ENCODE peak calls at places on chromosomes 11 and 22, in six cellular contexts. I is skeletal muscle cell, K is coronary artery, H is RWPE2, C is right atrium auricular region, X is Peyer's patch. L is an unnamed sample.

GRCh38 chr11:70270877-70271634 is 566 bp downstream of the PPFIA1 start:
- DNase-seq in X (peak; percentile 33), I (peak; percentile 3), H (no peak), C (no peak), K (no peak), L (peak; percentile 75)

GRCh38 chr11:77067776-77068460 is 1.1 kb downstream of the CAPN5 start:
- DNase-seq in H (no peak), X (no peak), I (no peak), K (peak; percentile 68), C (peak; percentile 57), L (no peak)

GRCh38 chr11:76218449-76219206 is 12.3 kb upstream of the WNT11 start:
- DNase-seq in I (no peak), K (no peak), H (no peak), X (no peak), C (no peak), L (no peak)

GRCh38 chr11:130431806-130432205 is 3.4 kb upstream of the ADAMTS8 start:
- DNase-seq in H (no peak), C (no peak), I (no peak), K (no peak), X (no peak), L (peak; percentile 34)

GRCh38 chr22:42932857-42933782 is 76.0 kb upstream of the ARFGAP3 start:
- DNase-seq in C (no peak), K (peak; percentile 85), H (no peak), I (no peak), X (peak; percentile 80), L (no peak)

GRCh38 chr11:68324241-68324640 is 11.8 kb downstream of the LRP5 start:
- DNase-seq in C (no peak), H (no peak), X (no peak), K (no peak), I (no peak), L (no peak)

GRCh38 chr11:15720460-15720859 is 605.7 kb downstream of the INSC start:
- DNase-seq in K (no peak), X (no peak), C (no peak), I (peak; percentile 23), H (no peak), L (peak; percentile 65)

GRCh38 chr11:114092478-114092877 is 33.0 kb downstream of the ZBTB16 start:
- DNase-seq in K (no peak), C (no peak), H (no peak), I (no peak), X (no peak), L (no peak)

GRCh38 chr22:39852799-39853198 is 40.8 kb downstream of the ENTHD1 start:
- DNase-seq in H (no peak), K (no peak), X (peak; percentile 63), I (no peak), C (no peak), L (no peak)

GRCh38 chr22:23100124-23100801 is 29.9 kb downstream of the GNAZ start:
- DNase-seq in X (no peak), K (no peak), C (no peak), I (no peak), H (no peak), L (no peak)

GRCh38 chr22:29331658-29332300 is 16.3 kb upstream of the RASL10A start:
- DNase-seq in H (no peak), I (no peak), C (no peak), X (no peak), K (no peak), L (no peak)

GRCh38 chr11:22510010-22510409 is 115.6 kb downstream of the FANCF start:
- DNase-seq in H (no peak), X (no peak), C (no peak), I (no peak), K (no peak), L (no peak)

GRCh38 chr11:103671143-103671651 is 365.2 kb upstream of the DDI1 start:
- DNase-seq in I (no peak), K (no peak), C (no peak), X (no peak), H (no peak), L (no peak)

GRCh38 chr11:72605958-72606357 is 68.3 kb downstream of the PDE2A start:
- DNase-seq in H (no peak), K (no peak), C (no peak), X (no peak), I (no peak), L (no peak)

GRCh38 chr22:47457021-47457420 is 694.6 kb downstream of the TBC1D22A start:
- DNase-seq in H (no peak), I (no peak), C (no peak), X (no peak), K (no peak), L (no peak)

GRCh38 chr22:35674335-35674734 is 26.1 kb downstream of the APOL6 start:
- DNase-seq in C (no peak), I (no peak), X (no peak), K (no peak), H (no peak), L (no peak)

GRCh38 chr22:44664149-44664548 is 37.9 kb upstream of the PRR5 start:
- DNase-seq in X (peak; percentile 74), H (no peak), C (peak; percentile 67), K (no peak), I (no peak), L (peak; percentile 76)

GRCh38 chr11:120344302-120345004 is 8.2 kb downstream of the ARHGEF12 start:
- DNase-seq in H (no peak), I (no peak), K (no peak), C (no peak), X (peak; percentile 43), L (peak; percentile 92)

GRCh38 chr11:34349882-34350281 is 7.9 kb downstream of the ABTB2 start:
- DNase-seq in X (no peak), I (no peak), H (no peak), C (no peak), K (no peak), L (no peak)

GRCh38 chr11:60890696-60891095 is 15.7 kb downstream of the PRPF19 start:
- DNase-seq in I (no peak), H (no peak), C (no peak), X (no peak), K (no peak), L (no peak)

GRCh38 chr22:24437820-24438328 is 10.5 kb downstream of the ADORA2A start:
- DNase-seq in C (no peak), I (no peak), X (peak; percentile 75), H (no peak), K (peak; percentile 22), L (no peak)

GRCh38 chr11:20559523-20560300 is 39.7 kb upstream of the SLC6A5 start:
- DNase-seq in X (no peak), C (no peak), K (no peak), I (no peak), H (no peak), L (no peak)

GRCh38 chr11:75184051-75184450 is 33.1 kb downstream of the SLCO2B1 start:
- DNase-seq in C (no peak), I (no peak), X (no peak), H (no peak), K (no peak), L (no peak)

GRCh38 chr11:47391711-47392432 is 13.5 kb upstream of the SPI1 start:
- DNase-seq in C (no peak), H (no peak), X (no peak), K (no peak), I (no peak), L (no peak)

GRCh38 chr11:72673943-72674828 is at the start of gene PDE2A:
- DNase-seq in X (no peak), C (no peak), I (no peak), H (no peak), K (no peak), L (no peak)

GRCh38 chr11:100759106-100759505 is 72.0 kb downstream of the ARHGAP42 start:
- DNase-seq in H (no peak), K (no peak), I (no peak), C (no peak), X (no peak), L (no peak)

GRCh38 chr22:24289138-24289537 is 18.5 kb downstream of the SPECC1L start:
- DNase-seq in X (no peak), H (no peak), K (no peak), C (no peak), I (peak; percentile 43), L (peak; percentile 78)

GRCh38 chr11:18540207-18541009 is 13.7 kb upstream of the TSG101 start:
- DNase-seq in X (no peak), I (no peak), K (no peak), C (no peak), H (no peak), L (peak; percentile 26)

GRCh38 chr11:779120-779954 is 2.0 kb upstream of the GATD1 start:
- DNase-seq in I (no peak), C (no peak), K (no peak), H (no peak), X (no peak), L (no peak)

GRCh38 chr11:96899971-96900370 is 510.2 kb downstream of the JRKL start:
- DNase-seq in I (no peak), C (no peak), H (no peak), X (no peak), K (no peak), L (no peak)

GRCh38 chr11:96894587-96894986 is 504.8 kb downstream of the JRKL start:
- DNase-seq in C (no peak), K (no peak), I (no peak), X (no peak), H (no peak), L (no peak)

GRCh38 chr11:96893988-96894387 is 504.2 kb downstream of the JRKL start:
- DNase-seq in K (no peak), C (no peak), H (no peak), I (no peak), X (no peak), L (no peak)
- H3K4me3 ChIP-seq in K (no peak overlapping the region), C (no peak overlapping the region), H (no peak overlapping the region), I (no peak overlapping the region), X (no peak overlapping the region), L (no peak overlapping the region)

GRCh38 chr22:31123292-31123602 is 481 bp downstream of the INPP5J start:
- DNase-seq in K (no peak), X (no peak), H (no peak), C (no peak), I (no peak), L (no peak)
- H3K4me3 ChIP-seq in K (peak overlapping the region; percentile 71), X (no peak overlapping the region), H (peak overlapping the region; percentile 49), C (peak overlapping the region; percentile 56), I (peak overlapping the region; percentile 34), L (peak overlapping the region; percentile 56)

DNA sequence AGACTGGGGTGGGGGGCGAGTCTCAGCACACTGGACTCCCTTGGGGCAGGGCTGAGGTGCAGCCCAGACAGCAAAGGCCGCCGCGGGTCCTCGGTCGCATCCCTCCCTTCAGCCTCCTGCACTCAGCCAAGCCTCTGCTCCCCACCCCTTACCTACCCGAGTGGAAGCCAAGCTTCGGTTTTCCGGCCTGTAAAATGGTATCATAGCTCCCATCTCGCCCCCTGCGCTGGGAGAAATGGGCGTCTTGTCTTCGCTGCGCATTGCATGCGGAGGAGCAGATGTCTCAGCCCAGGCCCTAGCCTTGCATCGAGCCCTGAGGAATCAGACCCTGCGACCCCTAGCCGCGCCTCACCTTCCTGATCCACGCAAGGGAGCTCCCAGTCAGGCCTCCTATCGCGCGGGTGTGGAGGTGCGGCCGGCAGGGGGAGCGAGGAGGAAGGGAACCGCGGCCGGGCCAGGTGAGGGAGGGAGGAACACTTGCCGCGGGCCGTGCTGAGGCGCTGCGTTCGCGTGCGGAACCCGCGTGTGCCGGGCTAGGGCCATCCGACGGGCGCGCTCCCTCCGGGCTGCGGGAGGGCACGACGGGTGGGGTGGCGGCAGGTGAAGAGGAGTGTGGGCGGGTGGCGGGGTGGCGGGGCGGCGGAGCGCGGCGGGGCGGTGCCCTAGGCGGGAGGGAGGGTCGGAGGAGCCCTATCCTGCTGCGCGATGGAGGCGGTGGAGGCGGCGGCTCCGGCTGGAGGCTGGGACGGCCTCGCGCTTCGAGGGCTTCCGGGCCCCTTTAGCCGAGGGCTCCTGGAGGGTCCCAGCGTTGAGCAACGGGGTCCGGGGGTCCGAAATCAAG is 4.1 kb upstream of the TBX1 start:
- DNase-seq in H (no peak), K (no peak), I (no peak), C (no peak), X (peak; percentile 74), L (peak; percentile 42)
- H3K4me3 ChIP-seq in H (peak overlapping the region; percentile 2), K (peak overlapping the region; percentile 62), I (no peak overlapping the region), C (no peak overlapping the region), X (peak overlapping the region; percentile 47), L (no peak overlapping the region)

GRCh38 chr22:49966716-49967332 is 6.3 kb downstream of the PIM3 start:
- DNase-seq in X (peak; percentile 15), H (no peak), C (peak; percentile 80), K (peak; percentile 79), I (no peak), L (peak; percentile 89)
- H3K4me3 ChIP-seq in X (peak overlapping the region; percentile 1), H (no peak overlapping the region), C (no peak overlapping the region), K (peak overlapping the region; percentile 48), I (no peak overlapping the region), L (no peak overlapping the region)

L was measured in fibroblast of villous mesenchyme.